ENCODE peak calls at places on chromosome 7, in nine cellular contexts. M is nephron progenitor cell, E is keratinocyte, X is lower leg skin, Q is A549, S is tibial artery, G is epithelial cell of esophagus, O is neural progenitor cell, T is sigmoid colon. N is an unnamed sample.

GRCh38 chr7:75861636-75862035 is 17.2 kb upstream of the RHBDD2 start:
- DNase-seq in T (no peak), S (no peak), O (no peak), E (no peak), G (no peak), Q (no peak), M (no peak), X (no peak), N (peak)

GRCh38 chr7:149329265-149329664 is 67.3 kb downstream of the ZNF783 start:
- DNase-seq in E (no peak), G (no peak), O (no peak), S (no peak), Q (no peak), X (no peak), T (no peak), M (no peak), N (no peak)

GRCh38 chr7:73742753-73743641 is 4.4 kb upstream of the ABHD11 start:
- DNase-seq in X (no peak), E (no peak), O (peak), G (peak), Q (peak), S (peak), M (peak), T (peak), N (no peak)

GRCh38 chr7:16438988-16439387 is 17.6 kb upstream of the CRPPA start:
- DNase-seq in O (no peak), Q (peak), X (no peak), T (no peak), M (no peak), E (no peak), G (no peak), S (no peak), N (no peak)

GRCh38 chr7:42440951-42441350 is 203.9 kb upstream of the GLI3 start:
- DNase-seq in X (no peak), M (no peak), O (no peak), G (peak), S (no peak), T (no peak), Q (no peak), E (no peak), N (no peak)

GRCh38 chr7:39509441-39509840 is 56.8 kb upstream of the YAE1 start:
- DNase-seq in M (no peak), G (no peak), Q (no peak), T (no peak), X (no peak), S (no peak), O (no peak), E (no peak), N (no peak)

GRCh38 chr7:69722836-69723235 is 124.6 kb downstream of the AUTS2 start:
- DNase-seq in M (no peak), T (no peak), G (peak), E (peak), S (no peak), Q (no peak), O (no peak), X (peak), N (no peak)

GRCh38 chr7:45031829-45032228 is 31.8 kb downstream of the CCM2 start:
- DNase-seq in T (no peak), X (no peak), O (peak), Q (no peak), M (no peak), G (no peak), S (no peak), E (no peak), N (no peak)

GRCh38 chr7:40329601-40330153 is 194.9 kb downstream of the SUGCT start:
- DNase-seq in G (peak), E (no peak), T (no peak), M (no peak), O (peak), S (no peak), Q (peak), X (no peak), N (no peak)

GRCh38 chr7:70035955-70036354 is 437.7 kb downstream of the AUTS2 start:
- DNase-seq in S (no peak), T (no peak), E (no peak), X (no peak), Q (no peak), M (no peak), G (no peak), O (no peak), N (no peak)

GRCh38 chr7:75762350-75762917 is 9.6 kb downstream of the CCL26 start:
- DNase-seq in T (no peak), M (no peak), Q (peak), G (peak), O (peak), S (no peak), E (no peak), X (no peak), N (no peak)

GRCh38 chr7:1716263-1717094 is 46.4 kb downstream of the ELFN1 start:
- DNase-seq in T (no peak), S (no peak), O (no peak), X (no peak), G (peak), Q (no peak), M (no peak), E (no peak), N (no peak)

GRCh38 chr7:134845461-134845860 is 66.0 kb downstream of the CALD1 start:
- DNase-seq in G (peak), O (no peak), X (no peak), T (no peak), Q (peak), E (peak), S (no peak), M (no peak), N (no peak)

GRCh38 chr7:46606771-46607170 is 685.7 kb upstream of the IGFBP3 start:
- DNase-seq in T (no peak), S (no peak), Q (no peak), G (no peak), X (no peak), E (no peak), O (no peak), M (no peak), N (no peak)

GRCh38 chr7:132080967-132081668 is 495.2 kb downstream of the PLXNA4 start:
- DNase-seq in X (peak), G (no peak), O (no peak), E (no peak), M (no peak), Q (no peak), S (peak), T (peak), N (no peak)
- TF ChIP-seq CTCF in X (no peak), G (no peak), O (no peak), E (no peak), M (no peak), Q (no peak), S (no peak), T (no peak), N (no peak)

DNA sequence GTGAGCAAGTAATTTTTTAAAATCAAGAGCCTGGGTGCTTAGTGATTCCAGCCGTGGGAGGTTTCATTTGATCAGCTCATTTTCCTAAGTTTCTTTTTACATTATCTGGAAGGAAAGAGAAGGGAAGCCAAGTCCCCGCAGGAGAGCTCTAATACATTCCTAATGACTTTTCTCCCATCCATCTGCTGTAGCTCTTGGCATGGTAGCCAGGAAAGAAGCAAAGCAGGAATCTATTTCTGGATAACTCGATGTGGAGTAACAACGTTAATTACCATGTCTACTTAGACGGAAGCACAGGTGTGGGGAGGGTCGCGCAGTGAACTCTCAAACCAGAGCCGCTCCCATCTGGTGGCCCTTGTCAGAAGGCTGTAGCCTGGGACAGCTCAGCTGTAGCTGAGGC is 121.9 kb downstream of the PAXIP1 start:
- DNase-seq in O (no peak), E (no peak), X (no peak), T (no peak), M (no peak), S (no peak), Q (no peak), G (no peak), N (no peak)
- TF ChIP-seq CTCF in O (no peak), E (no peak), X (no peak), T (no peak), M (no peak), S (no peak), Q (no peak), G (no peak), N (no peak)

GRCh38 chr7:132720835-132721234 is 144.6 kb upstream of the PLXNA4 start:
- DNase-seq in M (no peak), T (no peak), E (no peak), Q (no peak), S (no peak), X (no peak), G (no peak), O (no peak), N (no peak)
- TF ChIP-seq CTCF in M (no peak), T (no peak), E (no peak), Q (no peak), S (no peak), X (no peak), G (no peak), O (no peak), N (no peak)

DNA sequence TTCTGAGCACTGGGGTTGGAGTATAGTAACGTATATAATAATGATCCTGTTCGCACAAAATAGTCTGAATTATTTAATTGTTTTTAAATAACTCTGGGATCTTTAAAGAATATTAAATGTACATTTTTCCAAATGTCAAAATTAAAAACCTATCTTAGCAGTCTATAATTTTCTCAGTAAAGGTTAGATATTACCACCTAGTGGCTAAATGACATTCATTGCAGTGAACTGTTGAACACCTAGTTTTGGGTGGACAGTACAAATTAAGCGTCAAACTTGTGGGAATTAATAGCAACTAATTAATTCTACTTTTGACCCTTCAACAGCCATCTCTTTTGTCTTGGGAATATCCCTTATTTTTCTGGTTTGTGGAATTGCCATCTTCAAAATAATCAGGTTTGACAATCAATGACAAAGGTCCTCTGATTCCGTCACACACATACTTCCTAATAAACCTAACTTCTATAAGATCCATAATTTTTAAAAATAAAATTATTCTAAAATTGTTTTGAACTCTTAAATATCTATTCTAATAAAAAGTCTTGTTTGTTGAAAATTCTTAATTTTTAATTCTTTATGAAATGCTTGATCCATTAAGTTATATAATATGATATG is 165.7 kb downstream of the SEMA3D start:
- DNase-seq in O (peak), M (no peak), S (no peak), E (no peak), T (no peak), G (peak), X (no peak), Q (peak), N (no peak)
- TF ChIP-seq CTCF in O (peak), M (peak), S (peak), E (peak), T (peak), G (peak), X (no peak), Q (peak), N (no peak)

GRCh38 chr7:133109816-133110215 is 27.9 kb upstream of the CHCHD3 start:
- DNase-seq in G (peak), S (no peak), T (no peak), E (no peak), X (no peak), Q (no peak), O (no peak), M (no peak), N (no peak)

GRCh38 chr7:133112976-133113375 is 31.1 kb upstream of the CHCHD3 start:
- DNase-seq in G (no peak), E (no peak), Q (no peak), T (no peak), X (no peak), S (no peak), O (no peak), M (no peak), N (no peak)

GRCh38 chr7:133112335-133112734 is 30.4 kb upstream of the CHCHD3 start:
- DNase-seq in M (no peak), O (no peak), S (no peak), T (no peak), G (no peak), Q (no peak), E (no peak), X (no peak), N (no peak)

GRCh38 chr7:133114519-133114918 is 32.6 kb upstream of the CHCHD3 start:
- DNase-seq in S (no peak), M (no peak), Q (no peak), G (no peak), O (no peak), X (no peak), T (no peak), E (no peak), N (no peak)

DNA sequence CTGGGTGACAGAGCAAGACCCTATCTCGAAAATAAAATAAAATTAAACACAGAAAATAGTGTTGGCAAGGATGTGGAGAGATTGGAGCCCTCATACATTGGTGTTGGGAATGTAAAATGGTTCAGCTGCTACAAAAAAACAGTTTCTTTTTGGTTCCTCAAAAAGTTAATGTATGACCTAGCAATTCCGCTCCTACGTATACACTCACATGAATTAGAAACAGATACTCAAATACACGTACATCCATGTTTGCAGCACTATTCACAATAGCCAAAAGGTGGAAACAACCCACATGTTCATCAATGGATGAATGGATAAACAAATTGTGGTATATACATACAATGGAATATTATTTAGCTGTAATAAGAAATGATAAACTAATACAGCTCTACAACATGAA is 28.4 kb upstream of the CHCHD3 start:
- DNase-seq in T (no peak), X (no peak), G (no peak), E (no peak), M (no peak), O (no peak), S (no peak), Q (no peak), N (no peak)
- TF ChIP-seq CTCF in T (no peak), X (no peak), G (no peak), E (no peak), M (no peak), O (no peak), S (no peak), Q (no peak), N (no peak)

N was measured in CD14-positive monocyte.